ENCODE peak calls at places on chromosome 22, in four cellular contexts. One of them, this sample, is unnamed.

GRCh38 chr22:27982106-27982505 is 63.0 kb upstream of the PITPNB start:
- DNase-seq in upper lobe of right lung: no peak
- DNase-seq in left ventricle myocardium inferior: no peak
- DNase-seq in Peyer's patch: no peak
- DNase-seq in this sample: no peak

GRCh38 chr22:34427841-34428240 is 507.6 kb upstream of the LARGE1 start:
- DNase-seq in left ventricle myocardium inferior: no peak
- DNase-seq in Peyer's patch: no peak
- DNase-seq in upper lobe of right lung: no peak
- DNase-seq in this sample: no peak

GRCh38 chr22:39943366-39943765 is 16.8 kb upstream of the TMA7B start:
- DNase-seq in upper lobe of right lung: no peak
- DNase-seq in Peyer's patch: no peak
- DNase-seq in left ventricle myocardium inferior: no peak
- DNase-seq in this sample: no peak

GRCh38 chr22:46056169-46057041 is 79.4 kb upstream of the WNT7B start:
- DNase-seq in upper lobe of right lung: peak
- DNase-seq in left ventricle myocardium inferior: peak
- DNase-seq in Peyer's patch: peak
- DNase-seq in this sample: peak

GRCh38 chr22:24077416-24077815 is 66.3 kb downstream of the CABIN1 start:
- DNase-seq in upper lobe of right lung: peak
- DNase-seq in left ventricle myocardium inferior: no peak
- DNase-seq in Peyer's patch: no peak
- DNase-seq in this sample: peak

GRCh38 chr22:40203568-40203967 is 25.8 kb downstream of the TNRC6B start:
- DNase-seq in upper lobe of right lung: no peak
- DNase-seq in left ventricle myocardium inferior: no peak
- DNase-seq in Peyer's patch: no peak
- DNase-seq in this sample: no peak

GRCh38 chr22:23178512-23179254 is 1.6 kb upstream of the BCR start:
- DNase-seq in upper lobe of right lung: peak
- DNase-seq in Peyer's patch: peak
- DNase-seq in left ventricle myocardium inferior: peak
- DNase-seq in this sample: peak

GRCh38 chr22:46135611-46136538 is 14.5 kb upstream of the PPARA start:
- DNase-seq in upper lobe of right lung: no peak
- DNase-seq in left ventricle myocardium inferior: no peak
- DNase-seq in Peyer's patch: no peak
- DNase-seq in this sample: no peak

GRCh38 chr22:41501209-41501608 is 32.3 kb downstream of the ACO2 start:
- DNase-seq in upper lobe of right lung: no peak
- DNase-seq in Peyer's patch: no peak
- DNase-seq in left ventricle myocardium inferior: no peak
- DNase-seq in this sample: no peak

GRCh38 chr22:48624401-48624800 is 1203.3 kb downstream of the BRD1 start:
- DNase-seq in left ventricle myocardium inferior: no peak
- DNase-seq in upper lobe of right lung: no peak
- DNase-seq in Peyer's patch: no peak
- DNase-seq in this sample: no peak

GRCh38 chr22:23815781-23816551 is 22.8 kb downstream of the DERL3 start:
- DNase-seq in left ventricle myocardium inferior: peak
- DNase-seq in upper lobe of right lung: no peak
- DNase-seq in Peyer's patch: no peak
- DNase-seq in this sample: peak

GRCh38 chr22:45754822-45755221 is 83.2 kb downstream of the ATXN10 start:
- DNase-seq in upper lobe of right lung: no peak
- DNase-seq in left ventricle myocardium inferior: no peak
- DNase-seq in Peyer's patch: no peak
- DNase-seq in this sample: no peak

GRCh38 chr22:48800036-48800885 is 1027.4 kb downstream of the BRD1 start:
- DNase-seq in Peyer's patch: no peak
- DNase-seq in left ventricle myocardium inferior: no peak
- DNase-seq in upper lobe of right lung: peak
- DNase-seq in this sample: no peak

GRCh38 chr22:18091916-18092526 is 14.2 kb downstream of the PEX26 start:
- DNase-seq in Peyer's patch: peak
- DNase-seq in left ventricle myocardium inferior: peak
- DNase-seq in upper lobe of right lung: no peak
- DNase-seq in this sample: peak
- H3K4me3 ChIP-seq in Peyer's patch: peak
- H3K4me3 ChIP-seq in left ventricle myocardium inferior: peak
- H3K4me3 ChIP-seq in upper lobe of right lung: peak
- H3K4me3 ChIP-seq in this sample: peak

DNA sequence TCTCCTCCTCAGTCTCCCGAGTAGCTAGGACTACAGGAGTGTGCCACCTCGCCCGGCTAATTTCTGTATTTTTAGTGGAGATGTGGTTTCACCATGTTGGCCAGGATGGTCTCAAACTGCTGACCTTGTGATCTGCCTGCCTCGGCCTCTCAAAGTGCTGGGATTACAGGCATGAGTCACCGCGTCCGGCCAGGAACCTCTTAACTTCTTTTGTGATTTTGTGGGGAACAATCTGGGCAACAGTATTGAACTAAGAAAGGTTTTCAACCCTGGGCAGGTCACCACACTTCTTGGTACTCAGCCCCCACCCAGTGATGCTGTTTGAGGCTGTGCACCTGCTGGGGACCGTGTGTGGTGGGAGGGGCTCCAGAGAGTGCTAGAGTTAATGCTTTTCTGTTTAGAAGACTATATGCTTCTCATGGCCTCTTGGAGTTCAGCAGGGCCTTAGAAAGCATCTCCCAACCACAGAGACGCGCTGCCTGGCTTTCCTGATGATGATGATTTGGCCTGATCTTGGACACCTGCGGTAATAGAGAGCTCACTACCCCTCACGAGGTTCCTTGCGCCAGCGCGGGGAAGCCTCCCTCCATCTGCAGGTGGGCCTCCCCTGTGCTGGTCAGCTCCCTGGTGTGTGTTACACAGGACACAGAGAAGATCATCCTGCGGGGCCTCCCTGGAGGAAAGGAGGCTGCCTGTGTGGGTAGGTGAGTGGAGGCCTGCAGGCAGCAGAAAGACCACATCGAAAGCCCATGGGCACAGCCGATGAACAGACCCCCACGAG is 1.2 kb downstream of the DENND6B start:
- DNase-seq in Peyer's patch: no peak
- DNase-seq in left ventricle myocardium inferior: no peak
- DNase-seq in upper lobe of right lung: no peak
- DNase-seq in this sample: no peak
- H3K4me3 ChIP-seq in Peyer's patch: no peak
- H3K4me3 ChIP-seq in left ventricle myocardium inferior: peak
- H3K4me3 ChIP-seq in upper lobe of right lung: peak
- H3K4me3 ChIP-seq in this sample: peak

GRCh38 chr22:50482107-50483074 is 1.0 kb downstream of the ADM2 start:
- DNase-seq in Peyer's patch: no peak
- DNase-seq in upper lobe of right lung: peak
- DNase-seq in left ventricle myocardium inferior: no peak
- DNase-seq in this sample: no peak
- H3K4me3 ChIP-seq in Peyer's patch: peak
- H3K4me3 ChIP-seq in upper lobe of right lung: peak
- H3K4me3 ChIP-seq in left ventricle myocardium inferior: peak
- H3K4me3 ChIP-seq in this sample: peak

GRCh38 chr22:37333724-37334460 is 51.6 kb downstream of the CYTH4 start:
- DNase-seq in upper lobe of right lung: no peak
- DNase-seq in left ventricle myocardium inferior: no peak
- DNase-seq in Peyer's patch: no peak
- DNase-seq in this sample: no peak
- H3K4me3 ChIP-seq in upper lobe of right lung: no peak
- H3K4me3 ChIP-seq in left ventricle myocardium inferior: no peak
- H3K4me3 ChIP-seq in Peyer's patch: no peak
- H3K4me3 ChIP-seq in this sample: no peak

GRCh38 chr22:21697021-21697771 is 31.4 kb downstream of the PPIL2 start:
- DNase-seq in upper lobe of right lung: no peak
- DNase-seq in Peyer's patch: no peak
- DNase-seq in left ventricle myocardium inferior: no peak
- DNase-seq in this sample: no peak

GRCh38 chr22:21699643-21700042 is 33.8 kb downstream of the PPIL2 start:
- DNase-seq in upper lobe of right lung: no peak
- DNase-seq in Peyer's patch: no peak
- DNase-seq in left ventricle myocardium inferior: no peak
- DNase-seq in this sample: no peak

GRCh38 chr22:21700822-21701221 is 34.8 kb downstream of the YPEL1 start:
- DNase-seq in Peyer's patch: no peak
- DNase-seq in left ventricle myocardium inferior: no peak
- DNase-seq in upper lobe of right lung: no peak
- DNase-seq in this sample: no peak

GRCh38 chr22:21697866-21698265 is 32.1 kb downstream of the PPIL2 start:
- DNase-seq in upper lobe of right lung: no peak
- DNase-seq in Peyer's patch: no peak
- DNase-seq in left ventricle myocardium inferior: no peak
- DNase-seq in this sample: no peak

GRCh38 chr22:21698430-21699329 is 32.9 kb downstream of the PPIL2 start:
- DNase-seq in left ventricle myocardium inferior: peak
- DNase-seq in Peyer's patch: no peak
- DNase-seq in upper lobe of right lung: no peak
- DNase-seq in this sample: peak
- H3K4me3 ChIP-seq in left ventricle myocardium inferior: no peak
- H3K4me3 ChIP-seq in Peyer's patch: no peak
- H3K4me3 ChIP-seq in upper lobe of right lung: no peak
- H3K4me3 ChIP-seq in this sample: no peak

GRCh38 chr22:43006753-43007152 is 8.2 kb downstream of the PACSIN2 start:
- DNase-seq in upper lobe of right lung: no peak
- DNase-seq in Peyer's patch: no peak
- DNase-seq in left ventricle myocardium inferior: no peak
- DNase-seq in this sample: no peak

GRCh38 chr22:43002198-43002577 is 12.8 kb downstream of the PACSIN2 start:
- DNase-seq in left ventricle myocardium inferior: no peak
- DNase-seq in upper lobe of right lung: no peak
- DNase-seq in Peyer's patch: no peak
- DNase-seq in this sample: no peak

GRCh38 chr22:43006016-43006505 is 8.9 kb downstream of the PACSIN2 start:
- DNase-seq in left ventricle myocardium inferior: no peak
- DNase-seq in Peyer's patch: no peak
- DNase-seq in upper lobe of right lung: no peak
- DNase-seq in this sample: no peak

GRCh38 chr22:43005106-43005505 is 9.8 kb downstream of the PACSIN2 start:
- DNase-seq in left ventricle myocardium inferior: no peak
- DNase-seq in Peyer's patch: no peak
- DNase-seq in upper lobe of right lung: no peak
- DNase-seq in this sample: no peak

GRCh38 chr22:43004362-43005035 is 10.4 kb downstream of the PACSIN2 start:
- DNase-seq in Peyer's patch: peak
- DNase-seq in left ventricle myocardium inferior: no peak
- DNase-seq in upper lobe of right lung: no peak
- DNase-seq in this sample: no peak
- H3K4me3 ChIP-seq in Peyer's patch: no peak
- H3K4me3 ChIP-seq in left ventricle myocardium inferior: no peak
- H3K4me3 ChIP-seq in upper lobe of right lung: no peak
- H3K4me3 ChIP-seq in this sample: no peak

GRCh38 chr22:50734343-50734771 is 3.6 kb upstream of the ACR start:
- DNase-seq in upper lobe of right lung: no peak
- DNase-seq in Peyer's patch: no peak
- DNase-seq in left ventricle myocardium inferior: no peak
- DNase-seq in this sample: no peak

GRCh38 chr22:50734986-50735738 is 2.8 kb upstream of the ACR start:
- DNase-seq in upper lobe of right lung: no peak
- DNase-seq in Peyer's patch: peak
- DNase-seq in left ventricle myocardium inferior: peak
- DNase-seq in this sample: peak

GRCh38 chr22:50731811-50732624 is 6.0 kb upstream of the ACR start:
- DNase-seq in left ventricle myocardium inferior: peak
- DNase-seq in Peyer's patch: peak
- DNase-seq in upper lobe of right lung: peak
- DNase-seq in this sample: peak

GRCh38 chr22:50732681-50733080 is 5.3 kb upstream of the ACR start:
- DNase-seq in left ventricle myocardium inferior: peak
- DNase-seq in Peyer's patch: no peak
- DNase-seq in upper lobe of right lung: no peak
- DNase-seq in this sample: peak

DNA sequence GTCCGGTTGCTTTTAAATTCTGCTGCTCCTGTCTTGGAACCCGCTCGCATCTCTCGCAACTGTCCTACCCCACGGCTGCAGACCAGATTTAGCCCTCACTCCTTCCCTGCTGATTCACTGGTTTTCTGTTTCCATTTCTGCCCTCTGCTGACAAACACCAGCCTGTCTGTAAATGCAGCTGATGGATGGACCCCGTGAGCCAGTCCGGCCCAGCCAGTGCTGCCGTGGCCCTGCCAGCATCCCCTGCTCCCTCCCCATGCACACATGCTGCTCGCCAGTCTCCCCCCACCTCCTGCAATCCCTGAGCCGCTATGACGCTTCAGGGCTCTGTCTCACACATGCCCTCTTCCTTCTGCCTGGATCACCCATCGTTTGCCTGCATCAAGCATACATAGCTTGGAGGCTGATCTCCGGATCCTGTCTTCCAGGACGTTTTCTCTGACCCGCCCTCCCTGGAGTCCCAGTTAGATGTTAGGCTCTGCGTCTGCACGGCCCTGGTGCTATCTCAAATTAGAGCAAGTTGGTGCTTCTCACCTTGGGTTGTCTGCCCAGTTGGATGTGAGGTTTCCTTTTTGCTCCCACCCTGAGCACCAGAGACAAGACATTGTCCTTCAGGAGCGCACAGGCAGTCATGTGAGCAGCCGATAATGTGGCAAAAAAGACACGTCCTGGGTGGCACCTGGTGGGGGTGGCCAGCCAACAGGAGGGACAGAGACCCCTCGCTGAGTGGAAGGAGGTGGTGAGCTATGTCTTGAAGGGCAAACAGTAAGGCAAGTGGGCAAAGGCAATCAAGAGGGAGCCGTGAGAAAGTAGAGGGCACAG is 4.3 kb upstream of the ACR start:
- DNase-seq in Peyer's patch: no peak
- DNase-seq in left ventricle myocardium inferior: peak
- DNase-seq in upper lobe of right lung: peak
- DNase-seq in this sample: peak
- H3K4me3 ChIP-seq in Peyer's patch: no peak
- H3K4me3 ChIP-seq in left ventricle myocardium inferior: no peak
- H3K4me3 ChIP-seq in upper lobe of right lung: no peak
- H3K4me3 ChIP-seq in this sample: no peak

GRCh38 chr22:33057363-33057995 is 702 bp downstream of the SYN3 start:
- DNase-seq in left ventricle myocardium inferior: no peak
- DNase-seq in Peyer's patch: no peak
- DNase-seq in upper lobe of right lung: no peak
- DNase-seq in this sample: no peak
- H3K4me3 ChIP-seq in left ventricle myocardium inferior: peak
- H3K4me3 ChIP-seq in Peyer's patch: peak
- H3K4me3 ChIP-seq in upper lobe of right lung: no peak
- H3K4me3 ChIP-seq in this sample: peak

GRCh38 chr22:50271519-50271970 is 1.4 kb upstream of the MAPK11 start:
- DNase-seq in upper lobe of right lung: peak
- DNase-seq in Peyer's patch: peak
- DNase-seq in left ventricle myocardium inferior: peak
- DNase-seq in this sample: peak
- H3K4me3 ChIP-seq in upper lobe of right lung: peak
- H3K4me3 ChIP-seq in Peyer's patch: peak
- H3K4me3 ChIP-seq in left ventricle myocardium inferior: peak
- H3K4me3 ChIP-seq in this sample: peak

DNA sequence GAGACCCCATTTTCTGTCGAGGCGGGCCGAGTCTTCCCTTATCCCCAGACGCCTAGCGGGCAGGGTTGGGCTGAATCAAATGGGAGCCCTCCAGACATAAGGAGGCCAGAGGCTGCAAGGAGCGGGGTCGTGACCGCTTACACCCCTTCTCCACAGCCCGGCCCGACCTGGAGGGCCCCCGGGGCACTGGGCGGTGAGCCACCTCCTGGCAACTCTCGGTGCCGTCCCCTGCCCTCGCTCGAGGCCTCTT is 499 bp upstream of the GP1BB start:
- DNase-seq in Peyer's patch: no peak
- DNase-seq in upper lobe of right lung: no peak
- DNase-seq in left ventricle myocardium inferior: no peak
- DNase-seq in this sample: no peak
- H3K4me3 ChIP-seq in Peyer's patch: no peak
- H3K4me3 ChIP-seq in upper lobe of right lung: no peak
- H3K4me3 ChIP-seq in left ventricle myocardium inferior: peak
- H3K4me3 ChIP-seq in this sample: no peak